ENCODE peak calls at places on chromosomes 16 and 17, in six cellular contexts. N, V, C, Z, J and P are unnamed samples.

GRCh38 chr17:56577810-56578209 is 15.7 kb upstream of the NOG start:
- DNase-seq in N (no peak), V (no peak), C (no peak), Z (no peak), J (no peak), P (no peak)

GRCh38 chr17:82884923-82885322 is 45.1 kb upstream of the ZNF750 start:
- DNase-seq in N (no peak), V (no peak), C (no peak), Z (no peak), J (no peak), P (no peak)

GRCh38 chr16:50067290-50067853 is 1.6 kb downstream of the HEATR3 start:
- DNase-seq in N (peak), V (no peak), C (peak), Z (peak), J (no peak), P (peak)

GRCh38 chr17:41451154-41451728 is 10.5 kb upstream of the KRT38 start:
- DNase-seq in N (no peak), V (no peak), C (no peak), Z (no peak), J (no peak), P (no peak)

GRCh38 chr16:67653131-67654068 is 6.7 kb downstream of the ACD start:
- DNase-seq in N (no peak), V (no peak), C (peak), Z (no peak), J (no peak), P (no peak)

GRCh38 chr16:14003119-14003570 is 68.0 kb upstream of the MRTFB start:
- DNase-seq in N (no peak), V (peak), C (peak), Z (no peak), J (peak), P (no peak)

GRCh38 chr17:73585583-73585982 is 58.7 kb downstream of the SDK2 start:
- DNase-seq in N (no peak), V (no peak), C (no peak), Z (no peak), J (no peak), P (no peak)

GRCh38 chr16:2180461-2180860 is 15.9 kb downstream of the CASKIN1 start:
- DNase-seq in N (no peak), V (no peak), C (no peak), Z (no peak), J (no peak), P (no peak)

GRCh38 chr17:56176101-56176500 is 22.8 kb downstream of the ANKFN1 start:
- DNase-seq in N (no peak), V (no peak), C (no peak), Z (no peak), J (no peak), P (no peak)

GRCh38 chr17:4808378-4808767 is 1.4 kb downstream of the PLD2 start:
- DNase-seq in N (no peak), V (no peak), C (no peak), Z (no peak), J (peak), P (no peak)

GRCh38 chr17:82959242-82959930 is 119.6 kb upstream of the ZNF750 start:
- DNase-seq in N (no peak), V (no peak), C (no peak), Z (no peak), J (peak), P (no peak)

GRCh38 chr16:14310519-14310991 is 239.4 kb downstream of the MRTFB start:
- DNase-seq in N (no peak), V (no peak), C (peak), Z (no peak), J (no peak), P (peak)

GRCh38 chr17:73201215-73202069 is 8.6 kb downstream of the COG1 start:
- DNase-seq in N (no peak), V (no peak), C (no peak), Z (no peak), J (no peak), P (no peak)

DNA sequence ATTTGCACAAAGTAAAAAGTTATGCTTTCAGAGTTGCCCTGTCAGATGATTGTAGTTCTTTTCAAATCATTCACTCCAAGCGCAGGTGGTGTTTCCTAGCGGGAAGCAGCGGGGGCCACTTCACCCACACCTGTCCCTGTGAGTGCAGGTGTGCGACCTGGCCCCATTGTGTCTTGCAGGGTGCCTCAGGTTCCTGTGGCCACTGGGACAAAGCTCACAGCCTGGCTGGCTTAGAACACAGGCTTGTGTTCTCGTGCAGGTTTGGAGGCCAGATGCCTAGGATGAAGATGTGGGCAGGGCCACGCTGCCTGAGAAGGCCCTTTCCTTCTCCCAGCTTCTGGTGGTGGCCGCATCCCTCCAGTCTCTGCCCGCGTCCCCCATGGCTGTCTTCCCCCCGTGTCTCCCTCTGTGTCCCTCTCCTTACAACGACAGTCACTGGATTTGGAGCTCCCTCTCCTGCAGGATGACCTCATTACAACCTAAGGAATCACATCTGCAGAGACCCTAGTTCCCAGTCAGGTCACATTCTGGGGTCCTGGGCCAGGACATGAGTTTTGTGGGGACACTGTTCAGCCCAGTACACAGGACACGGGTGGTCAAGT is 90.5 kb downstream of the NPIPB11 start:
- DNase-seq in N (peak), V (no peak), C (peak), Z (no peak), J (no peak), P (no peak)
- TF ChIP-seq CTCF in N (no peak), V (no peak), C (peak), Z (peak), J (no peak), P (no peak)

GRCh38 chr16:82584553-82585152 is 42.1 kb upstream of the CDH13 start:
- DNase-seq in N (no peak), V (no peak), C (no peak), Z (no peak), J (no peak), P (no peak)

GRCh38 chr16:82585675-82586074 is 41.1 kb upstream of the CDH13 start:
- DNase-seq in N (no peak), V (no peak), C (no peak), Z (no peak), J (no peak), P (no peak)

GRCh38 chr16:82582971-82583370 is 43.8 kb upstream of the CDH13 start:
- DNase-seq in N (no peak), V (no peak), C (no peak), Z (no peak), J (no peak), P (no peak)

GRCh38 chr16:82583415-82583814 is 43.4 kb upstream of the CDH13 start:
- DNase-seq in N (no peak), V (no peak), C (no peak), Z (no peak), J (no peak), P (no peak)

GRCh38 chr16:82580293-82580900 is 46.4 kb upstream of the CDH13 start:
- DNase-seq in N (no peak), V (no peak), C (no peak), Z (no peak), J (no peak), P (no peak)
- TF ChIP-seq CTCF in N (no peak), V (peak), C (no peak), Z (peak), J (peak), P (peak)

GRCh38 chr16:60755907-60756306 is 1280.3 kb downstream of the CDH8 start:
- DNase-seq in N (peak), V (no peak), C (no peak), Z (no peak), J (no peak), P (no peak)
- TF ChIP-seq CTCF in N (peak), V (no peak), C (no peak), Z (no peak), J (no peak), P (no peak)

GRCh38 chr17:78345791-78346494 is 13.9 kb downstream of the SOCS3 start:
- DNase-seq in N (no peak), V (no peak), C (no peak), Z (no peak), J (no peak), P (no peak)

GRCh38 chr17:78347453-78347852 is 12.4 kb downstream of the SOCS3 start:
- DNase-seq in N (no peak), V (no peak), C (no peak), Z (no peak), J (peak), P (no peak)

GRCh38 chr17:78345172-78345571 is 14.7 kb downstream of the SOCS3 start:
- DNase-seq in N (no peak), V (no peak), C (no peak), Z (no peak), J (no peak), P (no peak)

GRCh38 chr17:78348055-78348745 is 11.7 kb downstream of the SOCS3 start:
- DNase-seq in N (no peak), V (no peak), C (no peak), Z (no peak), J (no peak), P (no peak)

GRCh38 chr17:78346605-78347250 is 13.1 kb downstream of the SOCS3 start:
- DNase-seq in N (no peak), V (no peak), C (no peak), Z (no peak), J (no peak), P (no peak)
- TF ChIP-seq CTCF in N (no peak), V (no peak), C (peak), Z (no peak), J (no peak), P (no peak)

DNA sequence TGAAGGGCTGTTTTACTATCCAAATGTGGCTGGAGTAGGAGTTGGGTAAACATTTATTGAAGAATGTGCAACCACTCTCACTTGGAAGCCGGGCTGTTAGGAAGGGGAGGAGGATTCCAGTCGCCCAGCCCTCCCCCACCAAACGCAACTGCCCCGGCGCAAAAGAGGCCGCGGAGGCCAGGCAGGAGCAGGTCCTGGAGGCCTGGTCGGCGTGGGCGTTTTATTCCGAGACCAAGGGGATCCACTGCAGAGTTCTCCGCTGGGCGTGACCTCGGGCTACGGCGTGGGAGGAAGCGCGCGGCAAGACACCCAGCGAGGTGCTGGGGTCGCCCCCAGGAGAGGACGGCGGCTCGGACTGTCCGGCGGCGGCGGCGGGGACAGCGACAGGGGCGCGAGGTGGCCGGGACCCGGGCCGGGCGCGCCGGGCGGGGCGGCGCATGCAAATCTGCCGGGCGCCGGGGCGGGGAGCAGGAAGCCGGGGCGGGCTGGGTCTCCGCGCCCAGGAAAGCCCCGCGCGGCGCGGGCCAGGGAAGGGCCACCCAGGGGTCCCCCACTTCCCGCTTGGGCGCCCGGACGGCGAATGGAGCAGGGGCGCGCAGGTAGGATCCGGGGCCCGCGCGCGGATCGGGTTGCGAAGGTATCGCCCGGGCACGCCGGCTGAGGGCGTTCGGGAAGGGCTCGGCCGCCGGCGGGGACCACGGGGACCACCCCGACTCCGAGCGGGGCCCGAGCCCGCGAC is at the start of gene IL4R:
- DNase-seq in N (peak), V (peak), C (peak), Z (no peak), J (peak), P (peak)
- TF ChIP-seq CTCF in N (no peak), V (no peak), C (no peak), Z (no peak), J (no peak), P (no peak)

DNA sequence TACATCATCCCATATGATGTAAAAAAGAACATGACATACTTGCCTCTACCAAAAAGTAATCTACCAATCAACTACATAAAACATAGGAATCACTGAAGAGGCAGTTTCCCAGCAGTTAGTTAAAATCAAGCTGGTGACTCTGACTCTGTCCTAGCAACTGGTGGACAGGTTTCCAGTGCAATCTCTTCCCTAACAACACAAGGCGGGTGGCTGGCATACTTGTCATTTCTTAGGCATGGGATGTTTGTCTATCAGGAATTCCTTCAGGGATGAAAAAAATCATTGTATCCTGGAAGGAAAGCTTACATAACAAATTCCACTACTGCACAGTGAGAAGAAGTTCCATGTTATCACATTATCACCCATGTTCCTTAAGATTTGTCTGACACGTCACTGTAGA is 50.9 kb downstream of the HELZ start:
- DNase-seq in N (no peak), V (no peak), C (no peak), Z (no peak), J (no peak), P (no peak)
- TF ChIP-seq CTCF in N (no peak), V (no peak), C (no peak), Z (no peak), J (no peak), P (no peak)

DNA sequence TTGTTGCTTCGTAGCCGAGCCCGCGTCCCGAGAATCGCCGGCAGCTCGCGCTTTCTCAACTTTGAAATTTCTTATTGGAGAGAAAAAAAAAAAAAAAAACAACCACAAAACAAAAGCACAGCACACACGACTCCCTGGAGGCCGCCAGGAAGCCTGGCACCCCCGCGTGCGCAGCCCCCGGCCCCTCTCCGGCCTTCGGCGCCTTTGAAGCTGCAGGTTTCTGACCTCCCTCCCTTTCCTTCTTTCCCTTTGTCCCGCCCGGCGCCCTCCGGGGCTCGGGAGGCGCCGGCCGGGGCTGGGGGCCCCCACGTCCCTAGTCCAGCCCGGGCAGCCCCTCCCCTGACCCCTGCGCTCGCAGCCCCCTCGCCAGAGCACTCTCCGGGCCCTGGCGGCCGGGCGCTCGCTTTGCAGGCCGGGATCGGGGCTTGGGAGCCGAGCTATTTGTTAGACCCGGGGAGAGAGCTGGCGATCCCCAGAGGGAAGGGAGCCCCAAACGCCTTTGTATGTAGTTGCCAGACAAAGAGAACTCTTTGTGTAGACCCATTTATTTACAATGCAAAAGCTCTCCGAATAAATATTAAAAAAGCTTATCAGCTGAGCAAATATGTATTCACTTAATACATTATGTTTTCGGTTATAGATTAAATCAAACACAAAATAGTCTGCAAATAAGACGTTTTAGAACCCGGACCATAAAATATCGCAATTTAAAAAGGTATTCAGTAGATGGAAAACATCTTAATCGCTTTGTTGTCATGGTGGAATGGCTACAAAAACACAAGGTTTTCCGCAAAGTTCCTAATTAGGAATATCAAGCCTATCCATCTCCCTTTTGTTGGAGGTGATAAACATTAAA is 2.3 kb downstream of the BAHCC1 start:
- DNase-seq in N (no peak), V (no peak), C (peak), Z (no peak), J (no peak), P (no peak)
- TF ChIP-seq CTCF in N (no peak), V (peak), C (peak), Z (no peak), J (peak), P (no peak)

DNA sequence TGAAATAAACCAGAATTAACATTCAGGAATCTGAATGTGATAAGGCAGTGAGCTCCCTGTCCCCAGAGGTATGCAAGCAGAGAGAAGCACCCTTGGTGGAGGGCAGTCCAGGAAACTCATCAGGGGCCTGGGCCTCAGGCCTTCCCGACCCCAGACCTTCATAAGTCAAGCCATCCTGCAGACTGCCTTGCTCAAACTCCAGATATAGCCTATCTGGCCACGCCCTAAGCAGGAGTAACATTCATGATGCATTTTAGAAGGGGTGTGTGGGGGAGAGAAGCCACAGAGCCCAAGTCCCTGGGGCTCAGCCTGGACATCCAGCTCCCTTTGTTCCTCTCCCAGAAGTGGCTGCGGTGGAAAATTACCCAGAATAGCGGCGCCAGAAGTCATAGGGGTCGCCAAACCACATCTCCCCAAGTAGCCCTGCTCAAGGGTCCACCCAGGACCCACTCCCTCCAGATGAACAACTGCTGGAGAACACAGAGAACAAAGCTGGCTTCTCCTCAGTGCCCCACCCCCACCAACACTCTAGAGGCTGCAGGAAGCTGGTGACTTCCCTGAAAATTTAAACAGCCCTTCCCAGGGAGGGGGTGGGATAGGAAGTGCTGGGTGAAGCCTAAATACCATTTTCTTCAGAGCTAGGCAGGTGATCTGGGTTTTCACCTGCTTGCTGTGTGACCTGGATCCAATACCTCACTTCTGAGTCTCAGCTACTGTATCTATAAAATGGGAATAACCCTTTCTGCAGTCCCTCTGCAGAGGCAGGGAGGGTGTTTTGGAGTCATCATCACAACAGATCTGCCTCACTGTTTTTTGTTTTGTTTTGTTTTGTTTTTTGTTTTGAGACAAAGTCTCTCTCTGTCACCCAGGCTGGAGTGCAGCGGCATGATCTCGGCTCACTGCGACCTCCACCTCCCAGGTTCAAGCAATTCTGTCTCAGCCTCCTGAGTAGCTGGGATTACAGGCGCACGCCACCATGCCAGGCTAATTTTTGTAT is 1.5 kb upstream of the SREBF1 start:
- DNase-seq in N (no peak), V (no peak), C (no peak), Z (no peak), J (peak), P (no peak)
- TF ChIP-seq CTCF in N (no peak), V (no peak), C (no peak), Z (no peak), J (no peak), P (no peak)